ENCODE peak calls at places on chromosomes 3 and 15, in nine cellular contexts. B is tibial nerve, I is stomach, P is SJCRH30, N is dorsolateral prefrontal cortex, Q is heart left ventricle, Z is uterus, S is breast epithelium, T is lung. J is an unnamed sample.

GRCh38 chr3:178275793-178276192 is 260.4 kb upstream of the KCNMB2 start:
- DNase-seq in B (no peak), I (no peak), P (no peak), N (no peak), Q (no peak), Z (no peak), S (no peak), T (no peak), J (no peak)

GRCh38 chr15:29511663-29512062 is 242.0 kb upstream of the NSMCE3 start:
- DNase-seq in B (no peak), I (no peak), P (no peak), N (no peak), Q (no peak), Z (no peak), S (no peak), T (no peak), J (no peak)

GRCh38 chr15:59896652-59897051 is 107.5 kb upstream of the FOXB1 start:
- DNase-seq in B (no peak), I (no peak), P (no peak), N (no peak), Q (no peak), Z (no peak), S (no peak), T (no peak), J (no peak)

GRCh38 chr15:73753250-73754130 is at the start of gene INSYN1:
- DNase-seq in B (no peak), I (peak), P (no peak), N (peak), Q (peak), Z (no peak), S (no peak), T (no peak), J (peak)

GRCh38 chr15:64455951-64456350 is 4.4 kb upstream of the ZNF609 start:
- DNase-seq in B (peak), I (no peak), P (no peak), N (no peak), Q (peak), Z (no peak), S (no peak), T (peak), J (no peak)

GRCh38 chr15:89751748-89752147 is 699 bp upstream of the MESP1 start:
- DNase-seq in B (no peak), I (peak), P (no peak), N (no peak), Q (no peak), Z (no peak), S (peak), T (peak), J (peak)

GRCh38 chr15:96494530-96494929 is 164.0 kb downstream of the NR2F2 start:
- DNase-seq in B (no peak), I (peak), P (no peak), N (no peak), Q (no peak), Z (no peak), S (no peak), T (no peak), J (no peak)

GRCh38 chr3:70737656-70738309 is 425.3 kb upstream of the MDFIC2 start:
- DNase-seq in B (no peak), I (no peak), P (no peak), N (no peak), Q (no peak), Z (no peak), S (no peak), T (no peak), J (no peak)

GRCh38 chr3:145578465-145578864 is 582.5 kb downstream of the PLOD2 start:
- DNase-seq in B (no peak), I (no peak), P (no peak), N (no peak), Q (no peak), Z (no peak), S (no peak), T (no peak), J (no peak)

GRCh38 chr3:71076361-71076997 is 507.0 kb downstream of the FOXP1 start:
- DNase-seq in B (no peak), I (no peak), P (no peak), N (no peak), Q (no peak), Z (no peak), S (no peak), T (no peak), J (no peak)

GRCh38 chr3:69299344-69299743 is 86.5 kb downstream of the FRMD4B start:
- DNase-seq in B (no peak), I (no peak), P (no peak), N (no peak), Q (no peak), Z (no peak), S (no peak), T (no peak), J (no peak)

GRCh38 chr15:85636351-85636750 is 158.4 kb downstream of the KLHL25 start:
- DNase-seq in B (no peak), I (no peak), P (no peak), N (no peak), Q (no peak), Z (no peak), S (no peak), T (no peak), J (no peak)

GRCh38 chr3:194256040-194256945 is 94.8 kb downstream of the CPN2 start:
- DNase-seq in B (no peak), I (peak), P (no peak), N (no peak), Q (no peak), Z (no peak), S (no peak), T (no peak), J (no peak)

GRCh38 chr3:194253270-194253669 is 97.9 kb downstream of the CPN2 start:
- DNase-seq in B (no peak), I (no peak), P (no peak), N (no peak), Q (no peak), Z (no peak), S (no peak), T (no peak), J (no peak)

GRCh38 chr3:194254032-194254431 is 97.1 kb downstream of the CPN2 start:
- DNase-seq in B (no peak), I (peak), P (no peak), N (no peak), Q (no peak), Z (no peak), S (no peak), T (no peak), J (no peak)

GRCh38 chr3:194257030-194257657 is 94.0 kb downstream of the CPN2 start:
- DNase-seq in B (no peak), I (peak), P (peak), N (no peak), Q (no peak), Z (no peak), S (no peak), T (no peak), J (no peak)

GRCh38 chr3:194255252-194256039 is 95.7 kb downstream of the CPN2 start:
- DNase-seq in B (peak), I (peak), P (peak), N (no peak), Q (peak), Z (peak), S (peak), T (peak), J (peak)
- H3K27ac ChIP-seq in B (no peak), I (peak), P (peak), N (no peak), Q (no peak), Z (no peak), S (peak), T (no peak), J (peak)

GRCh38 chr3:181739628-181740027 is 27.9 kb downstream of the SOX2 start:
- DNase-seq in B (no peak), I (no peak), P (no peak), N (no peak), Q (no peak), Z (no peak), S (no peak), T (no peak), J (no peak)

GRCh38 chr3:181735921-181736320 is 24.2 kb downstream of the SOX2 start:
- DNase-seq in B (no peak), I (no peak), P (no peak), N (no peak), Q (no peak), Z (no peak), S (no peak), T (no peak), J (no peak)

GRCh38 chr3:181738551-181738950 is 26.8 kb downstream of the SOX2 start:
- DNase-seq in B (no peak), I (no peak), P (no peak), N (no peak), Q (no peak), Z (no peak), S (no peak), T (no peak), J (no peak)

GRCh38 chr3:181741428-181741827 is 29.7 kb downstream of the SOX2 start:
- DNase-seq in B (no peak), I (no peak), P (no peak), N (no peak), Q (no peak), Z (no peak), S (no peak), T (no peak), J (no peak)
- H3K27ac ChIP-seq in B (no peak), I (no peak), P (no peak), N (no peak), Q (no peak), Z (no peak), S (no peak), T (no peak), J (no peak)

GRCh38 chr15:35691176-35691761 is 145.3 kb upstream of the DPH6 start:
- DNase-seq in B (no peak), I (no peak), P (no peak), N (no peak), Q (no peak), Z (no peak), S (no peak), T (no peak), J (no peak)
- H3K27ac ChIP-seq in B (peak), I (peak), P (no peak), N (no peak), Q (peak), Z (peak), S (peak), T (peak), J (no peak)

DNA sequence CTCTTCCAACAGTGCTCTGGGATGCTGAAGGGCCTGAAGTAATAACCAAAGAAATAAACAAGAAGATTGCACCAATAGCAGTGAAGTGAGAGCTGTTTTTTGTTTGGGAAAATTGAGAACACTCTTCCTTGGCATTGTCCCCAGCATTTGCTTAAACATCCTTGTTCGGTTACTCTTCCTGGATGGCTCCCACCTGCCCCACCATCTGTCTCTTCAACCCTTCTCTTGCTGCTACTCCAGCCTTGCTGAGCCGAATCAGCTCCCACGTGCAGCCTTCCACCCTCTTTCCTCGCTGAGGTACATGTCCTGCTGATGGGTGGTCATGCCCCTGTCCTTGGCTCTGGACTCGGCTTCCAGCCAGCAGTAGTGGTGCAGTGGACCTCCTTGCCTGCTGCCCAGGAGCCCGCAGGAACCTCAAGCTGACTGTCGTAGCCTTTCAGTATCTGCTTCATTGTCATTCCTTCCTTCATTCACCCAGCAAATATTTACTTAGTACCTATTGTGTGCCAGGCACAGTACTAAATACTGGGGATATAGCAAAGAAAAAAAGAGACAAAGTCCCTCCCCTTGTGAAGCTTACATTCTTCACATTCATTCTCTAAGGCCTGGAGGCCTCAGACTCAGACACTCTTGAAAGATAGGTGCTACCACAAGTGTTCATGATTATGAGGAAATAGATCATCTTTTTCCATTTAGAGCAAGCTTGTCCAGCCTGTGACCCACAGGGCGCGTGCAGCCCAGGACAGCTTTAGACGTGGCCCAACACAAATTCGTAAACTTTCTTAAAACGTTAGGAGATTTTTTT is 17.1 kb upstream of the VILL start:
- DNase-seq in B (no peak), I (no peak), P (no peak), N (no peak), Q (no peak), Z (no peak), S (no peak), T (no peak), J (no peak)
- H3K27ac ChIP-seq in B (no peak), I (no peak), P (no peak), N (peak), Q (no peak), Z (no peak), S (peak), T (no peak), J (no peak)

GRCh38 chr3:66053009-66053782 is 14.5 kb upstream of the MAGI1 start:
- DNase-seq in B (no peak), I (peak), P (no peak), N (no peak), Q (peak), Z (no peak), S (no peak), T (peak), J (no peak)
- H3K27ac ChIP-seq in B (no peak), I (peak), P (no peak), N (no peak), Q (no peak), Z (no peak), S (no peak), T (no peak), J (no peak)

DNA sequence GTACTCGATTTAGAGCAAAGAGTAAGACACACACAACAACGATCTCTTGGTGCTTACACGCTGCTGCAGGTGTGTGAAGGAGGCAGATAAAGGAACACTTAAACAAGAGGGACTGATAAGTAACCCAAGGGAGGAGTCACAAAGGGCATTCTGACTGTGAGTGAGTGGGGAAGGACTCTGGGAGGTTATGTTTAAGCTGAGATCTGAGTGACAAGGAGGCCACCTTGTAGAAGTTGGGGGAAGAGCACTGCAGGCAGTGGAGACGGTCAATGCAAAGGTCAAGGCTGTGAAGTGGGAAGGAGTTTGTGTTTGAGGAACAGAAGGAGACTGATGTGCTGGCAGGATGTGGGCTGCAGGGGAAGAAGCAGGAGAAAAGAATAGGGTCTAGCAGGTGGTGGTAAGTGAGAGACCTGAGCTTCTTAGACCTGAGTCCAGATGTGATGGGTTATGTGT is 63.1 kb downstream of the LPP start:
- DNase-seq in B (no peak), I (peak), P (no peak), N (no peak), Q (no peak), Z (no peak), S (no peak), T (peak), J (no peak)
- H3K27ac ChIP-seq in B (peak), I (peak), P (no peak), N (no peak), Q (peak), Z (peak), S (peak), T (peak), J (no peak)

J was measured in kidney.